ENCODE peak calls at places on chromosomes 2 and 18, in nine cellular contexts. One of them, this sample, is unnamed.

GRCh38 chr2:56185582-56186046 is 1.8 kb downstream of the CCDC85A start:
- DNase-seq in upper lobe of right lung: peak; percentile 69
- DNase-seq in OCI-LY7: no peak
- DNase-seq in testis: peak; percentile 40
- DNase-seq in BJ: no peak
- DNase-seq in H9: peak; percentile 69
- DNase-seq in HepG2: no peak
- DNase-seq in fibroblast of villous mesenchyme: peak; percentile 25
- DNase-seq in type B pancreatic cell: no peak
- DNase-seq in this sample: no peak

GRCh38 chr2:191178806-191179514 is 28.2 kb upstream of the STAT4 start:
- DNase-seq in type B pancreatic cell: no peak
- DNase-seq in HepG2: no peak
- DNase-seq in fibroblast of villous mesenchyme: no peak
- DNase-seq in BJ: peak; percentile 77
- DNase-seq in upper lobe of right lung: no peak
- DNase-seq in OCI-LY7: no peak
- DNase-seq in H9: no peak
- DNase-seq in testis: no peak
- DNase-seq in this sample: no peak

GRCh38 chr2:20182241-20182931 is 42.5 kb downstream of the SDC1 start:
- DNase-seq in testis: peak; percentile 20
- DNase-seq in H9: no peak
- DNase-seq in upper lobe of right lung: peak; percentile 94
- DNase-seq in HepG2: no peak
- DNase-seq in type B pancreatic cell: no peak
- DNase-seq in fibroblast of villous mesenchyme: no peak
- DNase-seq in BJ: no peak
- DNase-seq in OCI-LY7: no peak
- DNase-seq in this sample: no peak

GRCh38 chr2:171522057-171522803 is at the start of gene CYBRD1:
- DNase-seq in OCI-LY7: no peak
- DNase-seq in type B pancreatic cell: peak; percentile 72
- DNase-seq in upper lobe of right lung: peak; percentile 94
- DNase-seq in fibroblast of villous mesenchyme: peak; percentile 87
- DNase-seq in testis: peak; percentile 86
- DNase-seq in H9: peak; percentile 67
- DNase-seq in HepG2: no peak
- DNase-seq in BJ: no peak
- DNase-seq in this sample: peak; percentile 80

GRCh38 chr18:45772081-45772480 is 48.1 kb downstream of the SLC14A1 start:
- DNase-seq in HepG2: no peak
- DNase-seq in H9: no peak
- DNase-seq in fibroblast of villous mesenchyme: no peak
- DNase-seq in OCI-LY7: no peak
- DNase-seq in type B pancreatic cell: no peak
- DNase-seq in testis: no peak
- DNase-seq in upper lobe of right lung: no peak
- DNase-seq in BJ: no peak
- DNase-seq in this sample: no peak

GRCh38 chr2:118089015-118089800 is 937 bp downstream of the INSIG2 start:
- DNase-seq in testis: peak; percentile 44
- DNase-seq in OCI-LY7: peak; percentile 4
- DNase-seq in HepG2: peak; percentile 89
- DNase-seq in fibroblast of villous mesenchyme: peak; percentile 56
- DNase-seq in type B pancreatic cell: no peak
- DNase-seq in BJ: no peak
- DNase-seq in upper lobe of right lung: no peak
- DNase-seq in H9: no peak
- DNase-seq in this sample: no peak

GRCh38 chr2:197273485-197273884 is 37.1 kb downstream of the ANKRD44 start:
- DNase-seq in fibroblast of villous mesenchyme: no peak
- DNase-seq in HepG2: no peak
- DNase-seq in type B pancreatic cell: no peak
- DNase-seq in H9: no peak
- DNase-seq in testis: no peak
- DNase-seq in BJ: no peak
- DNase-seq in OCI-LY7: no peak
- DNase-seq in upper lobe of right lung: peak; percentile 73
- DNase-seq in this sample: no peak

GRCh38 chr2:241218131-241219029 is 29.9 kb downstream of the ANO7 start:
- DNase-seq in H9: peak; percentile 77
- DNase-seq in fibroblast of villous mesenchyme: peak; percentile 29
- DNase-seq in type B pancreatic cell: no peak
- DNase-seq in upper lobe of right lung: peak; percentile 77
- DNase-seq in HepG2: peak; percentile 68
- DNase-seq in BJ: no peak
- DNase-seq in OCI-LY7: peak; percentile 51
- DNase-seq in testis: peak; percentile 46
- DNase-seq in this sample: no peak

GRCh38 chr2:7632420-7632819 is 715.2 kb downstream of the RNF144A start:
- DNase-seq in fibroblast of villous mesenchyme: no peak
- DNase-seq in upper lobe of right lung: no peak
- DNase-seq in BJ: no peak
- DNase-seq in type B pancreatic cell: no peak
- DNase-seq in OCI-LY7: no peak
- DNase-seq in testis: no peak
- DNase-seq in HepG2: no peak
- DNase-seq in H9: no peak
- DNase-seq in this sample: no peak

GRCh38 chr2:166628478-166629136 is 134.6 kb upstream of the SCN7A start:
- DNase-seq in HepG2: no peak
- DNase-seq in BJ: no peak
- DNase-seq in fibroblast of villous mesenchyme: no peak
- DNase-seq in testis: no peak
- DNase-seq in upper lobe of right lung: peak; percentile 40
- DNase-seq in type B pancreatic cell: no peak
- DNase-seq in OCI-LY7: no peak
- DNase-seq in H9: peak; percentile 71
- DNase-seq in this sample: no peak

GRCh38 chr18:54284967-54285785 is 15.9 kb downstream of the POLI start:
- DNase-seq in BJ: no peak
- DNase-seq in HepG2: no peak
- DNase-seq in testis: no peak
- DNase-seq in fibroblast of villous mesenchyme: peak; percentile 57
- DNase-seq in upper lobe of right lung: no peak
- DNase-seq in type B pancreatic cell: no peak
- DNase-seq in H9: no peak
- DNase-seq in OCI-LY7: no peak
- DNase-seq in this sample: peak; percentile 57

GRCh38 chr2:39532933-39533332 is 95.8 kb upstream of the MAP4K3 start:
- DNase-seq in H9: no peak
- DNase-seq in OCI-LY7: no peak
- DNase-seq in type B pancreatic cell: no peak
- DNase-seq in fibroblast of villous mesenchyme: no peak
- DNase-seq in BJ: no peak
- DNase-seq in testis: no peak
- DNase-seq in HepG2: no peak
- DNase-seq in upper lobe of right lung: no peak
- DNase-seq in this sample: no peak

GRCh38 chr18:49207373-49207772 is 253.1 kb downstream of the DYM start:
- DNase-seq in H9: no peak
- DNase-seq in BJ: no peak
- DNase-seq in HepG2: no peak
- DNase-seq in fibroblast of villous mesenchyme: no peak
- DNase-seq in type B pancreatic cell: no peak
- DNase-seq in OCI-LY7: no peak
- DNase-seq in testis: no peak
- DNase-seq in upper lobe of right lung: no peak
- DNase-seq in this sample: peak; percentile 28

GRCh38 chr2:109457811-109458210 is 156.0 kb downstream of the SEPTIN10 start:
- DNase-seq in testis: no peak
- DNase-seq in H9: no peak
- DNase-seq in BJ: no peak
- DNase-seq in type B pancreatic cell: no peak
- DNase-seq in OCI-LY7: no peak
- DNase-seq in HepG2: no peak
- DNase-seq in fibroblast of villous mesenchyme: no peak
- DNase-seq in upper lobe of right lung: peak; percentile 16
- DNase-seq in this sample: no peak

GRCh38 chr2:186327251-186327868 is 158.7 kb upstream of the ZC3H15 start:
- DNase-seq in type B pancreatic cell: no peak
- DNase-seq in upper lobe of right lung: no peak
- DNase-seq in BJ: no peak
- DNase-seq in testis: no peak
- DNase-seq in fibroblast of villous mesenchyme: no peak
- DNase-seq in HepG2: no peak
- DNase-seq in H9: no peak
- DNase-seq in OCI-LY7: no peak
- DNase-seq in this sample: no peak

DNA sequence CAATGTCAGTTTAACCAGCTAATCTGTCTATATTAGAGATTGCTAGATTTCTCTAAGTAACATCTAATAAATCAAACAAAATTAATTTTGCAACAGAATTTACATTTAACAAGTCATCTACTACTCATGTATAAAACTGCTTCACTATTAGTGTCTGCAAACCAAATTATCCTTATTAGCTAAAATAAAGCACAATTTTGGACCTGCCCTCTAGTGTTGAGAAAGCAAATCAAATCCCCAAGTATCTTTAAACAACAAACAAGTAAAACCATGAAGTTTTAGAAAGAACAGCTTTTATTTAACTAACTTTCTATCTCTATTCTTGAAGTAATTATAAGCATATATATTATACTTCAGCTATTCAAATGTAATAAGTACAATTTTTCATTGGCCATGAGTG is 113.1 kb upstream of the SP3 start:
- DNase-seq in H9: no peak
- DNase-seq in HepG2: no peak
- DNase-seq in BJ: no peak
- DNase-seq in type B pancreatic cell: no peak
- DNase-seq in OCI-LY7: no peak
- DNase-seq in testis: no peak
- DNase-seq in upper lobe of right lung: no peak
- DNase-seq in fibroblast of villous mesenchyme: peak; percentile 38
- DNase-seq in this sample: no peak
- TF ChIP-seq CTCF in H9: peak; percentile 73
- TF ChIP-seq CTCF in HepG2: no peak
- TF ChIP-seq CTCF in BJ: peak; percentile 54
- TF ChIP-seq CTCF in type B pancreatic cell: peak; percentile 75
- TF ChIP-seq CTCF in OCI-LY7: peak; percentile 80
- TF ChIP-seq CTCF in testis: peak; percentile 10
- TF ChIP-seq CTCF in upper lobe of right lung: peak; percentile 44
- TF ChIP-seq CTCF in fibroblast of villous mesenchyme: peak; percentile 54
- TF ChIP-seq CTCF in this sample: peak; percentile 51

GRCh38 chr2:175744000-175744399 is 258.1 kb downstream of the LNPK start:
- DNase-seq in testis: no peak
- DNase-seq in HepG2: no peak
- DNase-seq in upper lobe of right lung: no peak
- DNase-seq in OCI-LY7: no peak
- DNase-seq in type B pancreatic cell: no peak
- DNase-seq in fibroblast of villous mesenchyme: peak; percentile 2
- DNase-seq in BJ: no peak
- DNase-seq in H9: no peak
- DNase-seq in this sample: no peak
- TF ChIP-seq CTCF in testis: no peak
- TF ChIP-seq CTCF in HepG2: no peak
- TF ChIP-seq CTCF in upper lobe of right lung: no peak
- TF ChIP-seq CTCF in OCI-LY7: no peak
- TF ChIP-seq CTCF in type B pancreatic cell: no peak
- TF ChIP-seq CTCF in fibroblast of villous mesenchyme: no peak
- TF ChIP-seq CTCF in BJ: no peak
- TF ChIP-seq CTCF in H9: no peak
- TF ChIP-seq CTCF in this sample: no peak

GRCh38 chr2:179195146-179195545 is 69.5 kb downstream of the SESTD1 start:
- DNase-seq in HepG2: no peak
- DNase-seq in testis: no peak
- DNase-seq in BJ: no peak
- DNase-seq in OCI-LY7: no peak
- DNase-seq in type B pancreatic cell: no peak
- DNase-seq in upper lobe of right lung: no peak
- DNase-seq in H9: no peak
- DNase-seq in fibroblast of villous mesenchyme: no peak
- DNase-seq in this sample: no peak

GRCh38 chr2:179193759-179194394 is 70.8 kb downstream of the SESTD1 start:
- DNase-seq in H9: no peak
- DNase-seq in testis: no peak
- DNase-seq in BJ: no peak
- DNase-seq in OCI-LY7: no peak
- DNase-seq in HepG2: peak; percentile 32
- DNase-seq in type B pancreatic cell: no peak
- DNase-seq in fibroblast of villous mesenchyme: no peak
- DNase-seq in upper lobe of right lung: no peak
- DNase-seq in this sample: no peak

GRCh38 chr2:179186126-179186525 is 78.5 kb downstream of the SESTD1 start:
- DNase-seq in fibroblast of villous mesenchyme: peak; percentile 49
- DNase-seq in H9: no peak
- DNase-seq in BJ: no peak
- DNase-seq in HepG2: no peak
- DNase-seq in OCI-LY7: no peak
- DNase-seq in upper lobe of right lung: no peak
- DNase-seq in testis: no peak
- DNase-seq in type B pancreatic cell: no peak
- DNase-seq in this sample: no peak

GRCh38 chr2:179191110-179191509 is 73.5 kb downstream of the SESTD1 start:
- DNase-seq in fibroblast of villous mesenchyme: no peak
- DNase-seq in HepG2: peak; percentile 58
- DNase-seq in BJ: no peak
- DNase-seq in type B pancreatic cell: no peak
- DNase-seq in testis: no peak
- DNase-seq in H9: no peak
- DNase-seq in OCI-LY7: no peak
- DNase-seq in upper lobe of right lung: no peak
- DNase-seq in this sample: no peak
- TF ChIP-seq CTCF in fibroblast of villous mesenchyme: no peak
- TF ChIP-seq CTCF in HepG2: no peak
- TF ChIP-seq CTCF in BJ: no peak
- TF ChIP-seq CTCF in type B pancreatic cell: no peak
- TF ChIP-seq CTCF in testis: no peak
- TF ChIP-seq CTCF in H9: no peak
- TF ChIP-seq CTCF in OCI-LY7: no peak
- TF ChIP-seq CTCF in upper lobe of right lung: no peak
- TF ChIP-seq CTCF in this sample: no peak

GRCh38 chr2:238425979-238426567 is 654 bp upstream of the ASB1 start:
- DNase-seq in testis: peak; percentile 36
- DNase-seq in upper lobe of right lung: no peak
- DNase-seq in H9: no peak
- DNase-seq in type B pancreatic cell: no peak
- DNase-seq in HepG2: peak; percentile 57
- DNase-seq in BJ: no peak
- DNase-seq in fibroblast of villous mesenchyme: peak; percentile 30
- DNase-seq in OCI-LY7: peak; percentile 5
- DNase-seq in this sample: no peak
- TF ChIP-seq CTCF in testis: no peak
- TF ChIP-seq CTCF in upper lobe of right lung: no peak
- TF ChIP-seq CTCF in H9: no peak
- TF ChIP-seq CTCF in type B pancreatic cell: no peak
- TF ChIP-seq CTCF in HepG2: peak; percentile 42
- TF ChIP-seq CTCF in BJ: no peak
- TF ChIP-seq CTCF in fibroblast of villous mesenchyme: no peak
- TF ChIP-seq CTCF in OCI-LY7: no peak
- TF ChIP-seq CTCF in this sample: no peak

DNA sequence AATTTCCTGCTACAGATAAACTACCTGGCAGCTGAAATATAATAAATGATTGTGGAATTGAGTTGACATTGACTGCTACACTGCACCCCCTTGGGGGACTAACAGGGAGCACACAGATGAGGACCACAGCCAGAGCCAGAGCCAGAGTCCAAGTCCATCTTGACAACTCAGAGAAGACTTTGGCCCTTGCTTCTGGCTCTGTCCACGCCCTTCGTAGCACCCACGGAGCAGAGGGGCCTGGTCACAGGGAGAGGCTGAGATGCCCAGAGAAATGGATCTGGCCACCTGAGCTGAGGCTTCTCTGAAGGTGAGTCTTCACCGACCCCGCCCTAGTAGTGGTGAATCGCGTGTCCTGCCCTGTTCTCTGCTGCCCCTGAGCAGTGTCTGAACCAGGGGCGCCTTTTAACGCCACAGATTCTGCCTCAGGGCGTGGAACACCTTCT is 35.8 kb upstream of the MAT2A start:
- DNase-seq in HepG2: peak; percentile 47
- DNase-seq in BJ: no peak
- DNase-seq in upper lobe of right lung: no peak
- DNase-seq in OCI-LY7: no peak
- DNase-seq in H9: no peak
- DNase-seq in testis: no peak
- DNase-seq in type B pancreatic cell: no peak
- DNase-seq in fibroblast of villous mesenchyme: no peak
- DNase-seq in this sample: no peak
- TF ChIP-seq CTCF in HepG2: peak; percentile 57
- TF ChIP-seq CTCF in BJ: no peak
- TF ChIP-seq CTCF in upper lobe of right lung: no peak
- TF ChIP-seq CTCF in OCI-LY7: no peak
- TF ChIP-seq CTCF in H9: no peak
- TF ChIP-seq CTCF in testis: no peak
- TF ChIP-seq CTCF in type B pancreatic cell: no peak
- TF ChIP-seq CTCF in fibroblast of villous mesenchyme: no peak
- TF ChIP-seq CTCF in this sample: no peak

This sample was measured in retinal pigment epithelial cell.